ENCODE peak calls at places on chromosomes 12 and 14, in nine cellular contexts. One of them, this sample, is unnamed.

GRCh38 chr12:47907851-47908454 is 3.2 kb upstream of the VDR start:
- DNase-seq in BJ: no peak
- DNase-seq in fibroblast of the aortic adventitia: no peak
- DNase-seq in GM12878: no peak
- DNase-seq in dorsolateral prefrontal cortex: no peak
- DNase-seq in CD8-positive, alpha-beta memory T cell: no peak
- DNase-seq in mucosa of descending colon: no peak
- DNase-seq in fibroblast of villous mesenchyme: no peak
- DNase-seq in foreskin fibroblast: no peak
- DNase-seq in this sample: no peak

GRCh38 chr12:116551952-116552749 is 7.0 kb upstream of the MAP1LC3B2 start:
- DNase-seq in fibroblast of villous mesenchyme: peak; percentile 77
- DNase-seq in mucosa of descending colon: no peak
- DNase-seq in GM12878: no peak
- DNase-seq in BJ: no peak
- DNase-seq in dorsolateral prefrontal cortex: no peak
- DNase-seq in foreskin fibroblast: peak; percentile 80
- DNase-seq in fibroblast of the aortic adventitia: peak; percentile 85
- DNase-seq in CD8-positive, alpha-beta memory T cell: no peak
- DNase-seq in this sample: peak; percentile 67

GRCh38 chr14:70934502-70935134 is 27.4 kb downstream of the PCNX1 start:
- DNase-seq in BJ: peak; percentile 33
- DNase-seq in foreskin fibroblast: peak; percentile 41
- DNase-seq in dorsolateral prefrontal cortex: no peak
- DNase-seq in fibroblast of villous mesenchyme: peak; percentile 82
- DNase-seq in mucosa of descending colon: no peak
- DNase-seq in fibroblast of the aortic adventitia: peak; percentile 68
- DNase-seq in GM12878: peak; percentile 34
- DNase-seq in CD8-positive, alpha-beta memory T cell: no peak
- DNase-seq in this sample: no peak

GRCh38 chr12:69070319-69071090 is 137.5 kb upstream of the CPM start:
- DNase-seq in CD8-positive, alpha-beta memory T cell: peak; percentile 13
- DNase-seq in BJ: no peak
- DNase-seq in fibroblast of the aortic adventitia: peak; percentile 83
- DNase-seq in dorsolateral prefrontal cortex: peak; percentile 22
- DNase-seq in foreskin fibroblast: peak; percentile 88
- DNase-seq in GM12878: no peak
- DNase-seq in fibroblast of villous mesenchyme: peak; percentile 63
- DNase-seq in mucosa of descending colon: no peak
- DNase-seq in this sample: peak; percentile 37

GRCh38 chr14:96616168-96616681 is 114.0 kb downstream of the PAPOLA start:
- DNase-seq in fibroblast of villous mesenchyme: no peak
- DNase-seq in mucosa of descending colon: no peak
- DNase-seq in fibroblast of the aortic adventitia: no peak
- DNase-seq in BJ: no peak
- DNase-seq in CD8-positive, alpha-beta memory T cell: no peak
- DNase-seq in GM12878: no peak
- DNase-seq in foreskin fibroblast: no peak
- DNase-seq in dorsolateral prefrontal cortex: no peak
- DNase-seq in this sample: no peak

GRCh38 chr14:30456296-30456695 is 102.7 kb upstream of the G2E3 start:
- DNase-seq in mucosa of descending colon: no peak
- DNase-seq in dorsolateral prefrontal cortex: no peak
- DNase-seq in CD8-positive, alpha-beta memory T cell: no peak
- DNase-seq in fibroblast of villous mesenchyme: no peak
- DNase-seq in foreskin fibroblast: no peak
- DNase-seq in BJ: no peak
- DNase-seq in fibroblast of the aortic adventitia: no peak
- DNase-seq in GM12878: no peak
- DNase-seq in this sample: no peak

GRCh38 chr12:39125580-39125979 is 220.2 kb upstream of the CPNE8 start:
- DNase-seq in fibroblast of villous mesenchyme: no peak
- DNase-seq in mucosa of descending colon: no peak
- DNase-seq in CD8-positive, alpha-beta memory T cell: no peak
- DNase-seq in BJ: no peak
- DNase-seq in fibroblast of the aortic adventitia: no peak
- DNase-seq in foreskin fibroblast: no peak
- DNase-seq in GM12878: no peak
- DNase-seq in dorsolateral prefrontal cortex: no peak
- DNase-seq in this sample: no peak

GRCh38 chr12:73699318-73699717 is 838.3 kb upstream of the ATXN7L3B start:
- DNase-seq in BJ: no peak
- DNase-seq in fibroblast of the aortic adventitia: no peak
- DNase-seq in GM12878: no peak
- DNase-seq in dorsolateral prefrontal cortex: no peak
- DNase-seq in mucosa of descending colon: no peak
- DNase-seq in CD8-positive, alpha-beta memory T cell: no peak
- DNase-seq in foreskin fibroblast: no peak
- DNase-seq in fibroblast of villous mesenchyme: no peak
- DNase-seq in this sample: no peak

GRCh38 chr14:54882521-54882920 is 20.1 kb downstream of the GCH1 start:
- DNase-seq in fibroblast of the aortic adventitia: peak; percentile 56
- DNase-seq in GM12878: no peak
- DNase-seq in foreskin fibroblast: no peak
- DNase-seq in CD8-positive, alpha-beta memory T cell: no peak
- DNase-seq in dorsolateral prefrontal cortex: no peak
- DNase-seq in fibroblast of villous mesenchyme: peak; percentile 74
- DNase-seq in BJ: no peak
- DNase-seq in mucosa of descending colon: no peak
- DNase-seq in this sample: no peak

GRCh38 chr14:54877703-54878021 is 25.0 kb downstream of the GCH1 start:
- DNase-seq in BJ: no peak
- DNase-seq in fibroblast of villous mesenchyme: no peak
- DNase-seq in fibroblast of the aortic adventitia: no peak
- DNase-seq in mucosa of descending colon: no peak
- DNase-seq in dorsolateral prefrontal cortex: no peak
- DNase-seq in foreskin fibroblast: no peak
- DNase-seq in CD8-positive, alpha-beta memory T cell: no peak
- DNase-seq in GM12878: no peak
- DNase-seq in this sample: no peak

GRCh38 chr14:54877015-54877702 is 25.5 kb downstream of the GCH1 start:
- DNase-seq in mucosa of descending colon: no peak
- DNase-seq in BJ: no peak
- DNase-seq in dorsolateral prefrontal cortex: no peak
- DNase-seq in fibroblast of the aortic adventitia: peak; percentile 68
- DNase-seq in GM12878: no peak
- DNase-seq in foreskin fibroblast: peak; percentile 21
- DNase-seq in CD8-positive, alpha-beta memory T cell: no peak
- DNase-seq in fibroblast of villous mesenchyme: peak; percentile 32
- DNase-seq in this sample: no peak

GRCh38 chr14:54881761-54882401 is 20.7 kb downstream of the GCH1 start:
- DNase-seq in GM12878: no peak
- DNase-seq in fibroblast of villous mesenchyme: peak; percentile 82
- DNase-seq in CD8-positive, alpha-beta memory T cell: no peak
- DNase-seq in dorsolateral prefrontal cortex: no peak
- DNase-seq in BJ: no peak
- DNase-seq in fibroblast of the aortic adventitia: peak; percentile 56
- DNase-seq in mucosa of descending colon: no peak
- DNase-seq in foreskin fibroblast: peak; percentile 61
- DNase-seq in this sample: no peak

DNA sequence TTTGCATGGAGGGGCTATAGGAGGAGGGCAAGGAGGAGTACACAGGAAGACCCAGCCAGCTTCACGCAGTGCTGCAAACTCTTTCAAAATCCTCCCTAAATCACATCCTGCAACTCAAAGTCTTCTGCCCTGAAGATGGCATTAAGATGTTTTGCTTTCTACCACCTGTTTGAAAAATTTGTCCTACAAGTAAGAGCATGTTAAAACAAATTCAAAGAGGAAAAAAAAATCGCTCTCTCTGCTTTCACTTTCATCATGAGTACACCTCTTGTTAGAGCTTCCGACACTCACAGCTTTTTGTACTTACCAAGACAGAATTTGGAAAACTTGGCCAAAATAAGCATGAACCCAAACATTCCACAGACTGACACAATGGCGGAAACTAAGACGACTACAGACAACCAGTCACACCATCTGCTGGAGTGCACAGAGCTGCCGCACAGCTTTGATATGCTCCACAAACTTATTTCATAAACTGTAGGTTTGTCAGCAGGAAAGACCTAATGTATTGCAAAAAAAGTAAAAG is 21.3 kb downstream of the GCH1 start:
- DNase-seq in CD8-positive, alpha-beta memory T cell: no peak
- DNase-seq in dorsolateral prefrontal cortex: no peak
- DNase-seq in foreskin fibroblast: peak; percentile 73
- DNase-seq in fibroblast of villous mesenchyme: peak; percentile 47
- DNase-seq in BJ: no peak
- DNase-seq in fibroblast of the aortic adventitia: peak; percentile 73
- DNase-seq in GM12878: peak; percentile 87
- DNase-seq in mucosa of descending colon: no peak
- DNase-seq in this sample: no peak
- H3K4me3 ChIP-seq in CD8-positive, alpha-beta memory T cell: peak overlapping the region; percentile 48
- H3K4me3 ChIP-seq in dorsolateral prefrontal cortex: peak overlapping the region; percentile 5
- H3K4me3 ChIP-seq in foreskin fibroblast: peak overlapping the region; percentile 56
- H3K4me3 ChIP-seq in fibroblast of villous mesenchyme: peak overlapping the region; percentile 54
- H3K4me3 ChIP-seq in BJ: peak overlapping the region; percentile 31
- H3K4me3 ChIP-seq in fibroblast of the aortic adventitia: peak overlapping the region; percentile 62
- H3K4me3 ChIP-seq in GM12878: peak overlapping the region; percentile 56
- H3K4me3 ChIP-seq in mucosa of descending colon: no peak overlapping the region
- H3K4me3 ChIP-seq in this sample: peak overlapping the region; percentile 18

GRCh38 chr12:118358607-118359540 is 13.8 kb downstream of the TAOK3 start:
- DNase-seq in BJ: no peak
- DNase-seq in foreskin fibroblast: no peak
- DNase-seq in fibroblast of villous mesenchyme: peak; percentile 56
- DNase-seq in dorsolateral prefrontal cortex: no peak
- DNase-seq in fibroblast of the aortic adventitia: no peak
- DNase-seq in CD8-positive, alpha-beta memory T cell: no peak
- DNase-seq in mucosa of descending colon: no peak
- DNase-seq in GM12878: no peak
- DNase-seq in this sample: no peak

GRCh38 chr12:118355838-118356237 is 16.9 kb downstream of the TAOK3 start:
- DNase-seq in CD8-positive, alpha-beta memory T cell: no peak
- DNase-seq in GM12878: no peak
- DNase-seq in foreskin fibroblast: no peak
- DNase-seq in mucosa of descending colon: no peak
- DNase-seq in dorsolateral prefrontal cortex: no peak
- DNase-seq in fibroblast of the aortic adventitia: no peak
- DNase-seq in BJ: no peak
- DNase-seq in fibroblast of villous mesenchyme: no peak
- DNase-seq in this sample: no peak

GRCh38 chr12:118358008-118358359 is 14.7 kb downstream of the TAOK3 start:
- DNase-seq in dorsolateral prefrontal cortex: no peak
- DNase-seq in mucosa of descending colon: no peak
- DNase-seq in foreskin fibroblast: no peak
- DNase-seq in GM12878: no peak
- DNase-seq in fibroblast of the aortic adventitia: no peak
- DNase-seq in BJ: no peak
- DNase-seq in fibroblast of villous mesenchyme: no peak
- DNase-seq in CD8-positive, alpha-beta memory T cell: no peak
- DNase-seq in this sample: no peak

GRCh38 chr12:118356809-118357326 is 15.8 kb downstream of the TAOK3 start:
- DNase-seq in fibroblast of villous mesenchyme: peak; percentile 94
- DNase-seq in mucosa of descending colon: no peak
- DNase-seq in dorsolateral prefrontal cortex: no peak
- DNase-seq in fibroblast of the aortic adventitia: peak; percentile 79
- DNase-seq in foreskin fibroblast: peak; percentile 83
- DNase-seq in GM12878: no peak
- DNase-seq in CD8-positive, alpha-beta memory T cell: no peak
- DNase-seq in BJ: peak; percentile 77
- DNase-seq in this sample: peak; percentile 49

DNA sequence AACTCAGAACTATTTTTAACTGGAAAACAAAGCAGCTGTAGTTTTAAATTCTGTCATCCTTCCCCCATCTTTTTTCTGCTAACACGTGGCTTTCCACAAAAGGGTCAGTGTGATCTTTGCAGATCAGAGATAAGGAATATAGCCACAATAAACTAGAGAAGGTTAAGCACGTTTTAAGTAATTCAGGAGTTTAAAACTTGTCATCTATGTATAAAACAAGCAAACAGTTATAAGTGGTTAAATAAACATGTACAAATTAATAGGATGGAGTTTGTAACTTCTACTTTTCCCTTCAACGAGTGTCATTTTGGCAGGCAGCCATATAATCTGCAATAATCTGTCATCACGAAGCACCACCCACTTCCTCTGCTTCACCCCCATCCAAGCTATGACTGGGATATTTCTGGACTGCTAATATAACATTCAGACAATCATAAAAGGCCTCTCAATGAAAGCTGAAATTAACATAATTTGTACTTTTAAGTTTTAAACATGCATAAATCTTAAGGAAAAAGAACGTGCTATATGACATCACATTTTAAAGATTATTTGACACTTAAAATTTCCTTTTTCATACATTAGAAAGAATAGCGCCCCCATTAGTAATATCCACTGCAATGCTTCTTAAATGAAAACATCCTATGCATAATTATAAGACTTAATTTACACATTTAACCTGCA is 15.2 kb downstream of the TAOK3 start:
- DNase-seq in fibroblast of the aortic adventitia: peak; percentile 74
- DNase-seq in GM12878: peak; percentile 62
- DNase-seq in foreskin fibroblast: peak; percentile 89
- DNase-seq in mucosa of descending colon: no peak
- DNase-seq in CD8-positive, alpha-beta memory T cell: peak; percentile 28
- DNase-seq in fibroblast of villous mesenchyme: no peak
- DNase-seq in BJ: no peak
- DNase-seq in dorsolateral prefrontal cortex: no peak
- DNase-seq in this sample: no peak
- H3K4me3 ChIP-seq in fibroblast of the aortic adventitia: no peak overlapping the region
- H3K4me3 ChIP-seq in GM12878: peak overlapping the region; percentile 67
- H3K4me3 ChIP-seq in foreskin fibroblast: no peak overlapping the region
- H3K4me3 ChIP-seq in mucosa of descending colon: no peak overlapping the region
- H3K4me3 ChIP-seq in CD8-positive, alpha-beta memory T cell: peak overlapping the region; percentile 4
- H3K4me3 ChIP-seq in fibroblast of villous mesenchyme: no peak overlapping the region
- H3K4me3 ChIP-seq in BJ: no peak overlapping the region
- H3K4me3 ChIP-seq in dorsolateral prefrontal cortex: peak overlapping the region; percentile 0
- H3K4me3 ChIP-seq in this sample: no peak overlapping the region

GRCh38 chr12:66235626-66236281 is 46.7 kb downstream of the IRAK3 start:
- DNase-seq in CD8-positive, alpha-beta memory T cell: no peak
- DNase-seq in foreskin fibroblast: peak; percentile 30
- DNase-seq in BJ: no peak
- DNase-seq in dorsolateral prefrontal cortex: no peak
- DNase-seq in mucosa of descending colon: no peak
- DNase-seq in fibroblast of the aortic adventitia: peak; percentile 28
- DNase-seq in GM12878: no peak
- DNase-seq in fibroblast of villous mesenchyme: peak; percentile 13
- DNase-seq in this sample: no peak

GRCh38 chr12:66240106-66240820 is 51.2 kb downstream of the IRAK3 start:
- DNase-seq in mucosa of descending colon: no peak
- DNase-seq in fibroblast of villous mesenchyme: peak; percentile 42
- DNase-seq in CD8-positive, alpha-beta memory T cell: no peak
- DNase-seq in foreskin fibroblast: no peak
- DNase-seq in BJ: no peak
- DNase-seq in GM12878: no peak
- DNase-seq in fibroblast of the aortic adventitia: no peak
- DNase-seq in dorsolateral prefrontal cortex: no peak
- DNase-seq in this sample: no peak

GRCh38 chr12:66239295-66239694 is 50.3 kb downstream of the IRAK3 start:
- DNase-seq in BJ: no peak
- DNase-seq in mucosa of descending colon: no peak
- DNase-seq in dorsolateral prefrontal cortex: no peak
- DNase-seq in CD8-positive, alpha-beta memory T cell: no peak
- DNase-seq in GM12878: no peak
- DNase-seq in fibroblast of the aortic adventitia: no peak
- DNase-seq in fibroblast of villous mesenchyme: no peak
- DNase-seq in foreskin fibroblast: no peak
- DNase-seq in this sample: no peak

GRCh38 chr12:66236969-66237368 is 48.0 kb downstream of the IRAK3 start:
- DNase-seq in BJ: no peak
- DNase-seq in CD8-positive, alpha-beta memory T cell: no peak
- DNase-seq in fibroblast of villous mesenchyme: no peak
- DNase-seq in GM12878: no peak
- DNase-seq in mucosa of descending colon: no peak
- DNase-seq in foreskin fibroblast: no peak
- DNase-seq in dorsolateral prefrontal cortex: no peak
- DNase-seq in fibroblast of the aortic adventitia: no peak
- DNase-seq in this sample: no peak

GRCh38 chr12:66237505-66238175 is 48.6 kb downstream of the IRAK3 start:
- DNase-seq in foreskin fibroblast: no peak
- DNase-seq in CD8-positive, alpha-beta memory T cell: no peak
- DNase-seq in GM12878: no peak
- DNase-seq in fibroblast of villous mesenchyme: no peak
- DNase-seq in dorsolateral prefrontal cortex: no peak
- DNase-seq in fibroblast of the aortic adventitia: no peak
- DNase-seq in BJ: no peak
- DNase-seq in mucosa of descending colon: no peak
- DNase-seq in this sample: no peak
- H3K4me3 ChIP-seq in foreskin fibroblast: no peak overlapping the region
- H3K4me3 ChIP-seq in CD8-positive, alpha-beta memory T cell: no peak overlapping the region
- H3K4me3 ChIP-seq in GM12878: no peak overlapping the region
- H3K4me3 ChIP-seq in fibroblast of villous mesenchyme: no peak overlapping the region
- H3K4me3 ChIP-seq in dorsolateral prefrontal cortex: no peak overlapping the region
- H3K4me3 ChIP-seq in fibroblast of the aortic adventitia: no peak overlapping the region
- H3K4me3 ChIP-seq in BJ: no peak overlapping the region
- H3K4me3 ChIP-seq in mucosa of descending colon: no peak overlapping the region
- H3K4me3 ChIP-seq in this sample: no peak overlapping the region

GRCh38 chr12:104478396-104479140 is 21.8 kb downstream of the CHST11 start:
- DNase-seq in dorsolateral prefrontal cortex: no peak
- DNase-seq in CD8-positive, alpha-beta memory T cell: no peak
- DNase-seq in mucosa of descending colon: no peak
- DNase-seq in foreskin fibroblast: no peak
- DNase-seq in fibroblast of the aortic adventitia: no peak
- DNase-seq in GM12878: peak; percentile 80
- DNase-seq in fibroblast of villous mesenchyme: peak; percentile 33
- DNase-seq in BJ: no peak
- DNase-seq in this sample: no peak
- H3K4me3 ChIP-seq in dorsolateral prefrontal cortex: no peak overlapping the region
- H3K4me3 ChIP-seq in CD8-positive, alpha-beta memory T cell: peak overlapping the region; percentile 32
- H3K4me3 ChIP-seq in mucosa of descending colon: no peak overlapping the region
- H3K4me3 ChIP-seq in foreskin fibroblast: no peak overlapping the region
- H3K4me3 ChIP-seq in fibroblast of the aortic adventitia: no peak overlapping the region
- H3K4me3 ChIP-seq in GM12878: peak overlapping the region; percentile 73
- H3K4me3 ChIP-seq in fibroblast of villous mesenchyme: no peak overlapping the region
- H3K4me3 ChIP-seq in BJ: no peak overlapping the region
- H3K4me3 ChIP-seq in this sample: no peak overlapping the region